ENCODE peak calls at places on chromosomes 13 and 19, in four cellular contexts. One of them, this sample, is unnamed.

GRCh38 chr19:41626278-41626677 is 596 bp downstream of the CEACAM4 start:
- DNase-seq in HCT116: no peak
- DNase-seq in K562: no peak
- DNase-seq in HepG2: no peak
- DNase-seq in this sample: no peak

GRCh38 chr19:6587093-6587820 is 3.7 kb downstream of the CD70 start:
- DNase-seq in HCT116: no peak
- DNase-seq in K562: no peak
- DNase-seq in HepG2: no peak
- DNase-seq in this sample: no peak

GRCh38 chr19:53865523-53865917 is 2.2 kb upstream of the MYADM start:
- DNase-seq in HCT116: no peak
- DNase-seq in K562: no peak
- DNase-seq in HepG2: peak; percentile 76
- DNase-seq in this sample: no peak

GRCh38 chr19:31262673-31263308 is 86.4 kb downstream of the TSHZ3 start:
- DNase-seq in HCT116: no peak
- DNase-seq in K562: no peak
- DNase-seq in HepG2: no peak
- DNase-seq in this sample: no peak

GRCh38 chr19:10238172-10238783 is 7.1 kb upstream of the S1PR2 start:
- DNase-seq in HCT116: no peak
- DNase-seq in K562: no peak
- DNase-seq in HepG2: peak; percentile 83
- DNase-seq in this sample: no peak

GRCh38 chr19:42293966-42294365 is 8.0 kb upstream of the PRR19 start:
- DNase-seq in HCT116: no peak
- DNase-seq in K562: no peak
- DNase-seq in HepG2: no peak
- DNase-seq in this sample: no peak

GRCh38 chr13:108755084-108755483 is 125.7 kb downstream of the MYO16 start:
- DNase-seq in HCT116: no peak
- DNase-seq in K562: no peak
- DNase-seq in HepG2: no peak
- DNase-seq in this sample: no peak

GRCh38 chr13:109724603-109725002 is 61.8 kb downstream of the IRS2 start:
- DNase-seq in HCT116: no peak
- DNase-seq in K562: no peak
- DNase-seq in HepG2: no peak
- DNase-seq in this sample: no peak

GRCh38 chr19:932647-933552 is 7.1 kb downstream of the ARID3A start:
- DNase-seq in HCT116: no peak
- DNase-seq in K562: no peak
- DNase-seq in HepG2: no peak
- DNase-seq in this sample: no peak

GRCh38 chr19:9323557-9323918 is 441 bp upstream of the ZNF559 start:
- DNase-seq in HCT116: peak; percentile 6
- DNase-seq in K562: peak; percentile 55
- DNase-seq in HepG2: peak; percentile 81
- DNase-seq in this sample: peak; percentile 57

GRCh38 chr13:19634129-19634740 is 776 bp downstream of the MPHOSPH8 start:
- DNase-seq in HCT116: no peak
- DNase-seq in K562: no peak
- DNase-seq in HepG2: peak; percentile 18
- DNase-seq in this sample: no peak

GRCh38 chr19:58085348-58085875 is 12.6 kb downstream of the ZSCAN18 start:
- DNase-seq in HCT116: no peak
- DNase-seq in K562: no peak
- DNase-seq in HepG2: no peak
- DNase-seq in this sample: no peak

GRCh38 chr19:2014081-2014693 is 1.3 kb downstream of the BTBD2 start:
- DNase-seq in HCT116: no peak
- DNase-seq in K562: no peak
- DNase-seq in HepG2: no peak
- DNase-seq in this sample: no peak

GRCh38 chr19:8129061-8129460 is 20.3 kb downstream of the FBN3 start:
- DNase-seq in HCT116: no peak
- DNase-seq in K562: no peak
- DNase-seq in HepG2: no peak
- DNase-seq in this sample: no peak

GRCh38 chr13:98997738-98998641 is 20.1 kb upstream of the DOCK9 start:
- DNase-seq in HCT116: no peak
- DNase-seq in K562: no peak
- DNase-seq in HepG2: no peak
- DNase-seq in this sample: no peak

GRCh38 chr13:67827992-67828391 is 597.9 kb upstream of the PCDH9 start:
- DNase-seq in HCT116: no peak
- DNase-seq in K562: no peak
- DNase-seq in HepG2: no peak
- DNase-seq in this sample: no peak

GRCh38 chr13:74871671-74872070 is 610.3 kb downstream of the TBC1D4 start:
- DNase-seq in HCT116: no peak
- DNase-seq in K562: no peak
- DNase-seq in HepG2: no peak
- DNase-seq in this sample: no peak

GRCh38 chr19:7748756-7749155 is 1.4 kb upstream of the CD209 start:
- DNase-seq in HCT116: peak; percentile 50
- DNase-seq in K562: no peak
- DNase-seq in HepG2: peak; percentile 14
- DNase-seq in this sample: no peak

GRCh38 chr19:54151362-54152035 is 8.0 kb downstream of the LENG1 start:
- DNase-seq in HCT116: no peak
- DNase-seq in K562: no peak
- DNase-seq in HepG2: no peak
- DNase-seq in this sample: no peak

GRCh38 chr13:62482351-62482750 is 1066.7 kb upstream of the PCDH20 start:
- DNase-seq in HCT116: no peak
- DNase-seq in K562: no peak
- DNase-seq in HepG2: peak; percentile 20
- DNase-seq in this sample: no peak

GRCh38 chr19:11031421-11032070 is 57.7 kb upstream of the LDLR start:
- DNase-seq in HCT116: no peak
- DNase-seq in K562: no peak
- DNase-seq in HepG2: no peak
- DNase-seq in this sample: no peak

GRCh38 chr19:40718774-40719391 is 2.0 kb downstream of the ITPKC start:
- DNase-seq in HCT116: peak; percentile 59
- DNase-seq in K562: peak; percentile 60
- DNase-seq in HepG2: peak; percentile 79
- DNase-seq in this sample: no peak

GRCh38 chr19:4077800-4078683 is 11.3 kb upstream of the ZBTB7A start:
- DNase-seq in HCT116: no peak
- DNase-seq in K562: peak; percentile 55
- DNase-seq in HepG2: no peak
- DNase-seq in this sample: no peak

GRCh38 chr13:89383891-89384290 is 1712.7 kb downstream of the SLITRK5 start:
- DNase-seq in HCT116: no peak
- DNase-seq in K562: no peak
- DNase-seq in HepG2: no peak
- DNase-seq in this sample: no peak

GRCh38 chr13:58018020-58018419 is 386.5 kb downstream of the PCDH17 start:
- DNase-seq in HCT116: no peak
- DNase-seq in K562: no peak
- DNase-seq in HepG2: no peak
- DNase-seq in this sample: no peak

GRCh38 chr19:15564534-15565168 is 50.4 kb upstream of the CYP4F8 start:
- DNase-seq in HCT116: no peak
- DNase-seq in K562: no peak
- DNase-seq in HepG2: no peak
- DNase-seq in this sample: no peak

GRCh38 chr13:89432997-89433396 is 1761.8 kb downstream of the SLITRK5 start:
- DNase-seq in HCT116: no peak
- DNase-seq in K562: no peak
- DNase-seq in HepG2: no peak
- DNase-seq in this sample: no peak

GRCh38 chr19:48806818-48807589 is 3.8 kb downstream of the BCAT2 start:
- DNase-seq in HCT116: no peak
- DNase-seq in K562: peak; percentile 47
- DNase-seq in HepG2: peak; percentile 88
- DNase-seq in this sample: no peak

GRCh38 chr13:48838193-48839000 is 137.3 kb upstream of the FNDC3A start:
- DNase-seq in HCT116: no peak
- DNase-seq in K562: no peak
- DNase-seq in HepG2: no peak
- DNase-seq in this sample: peak; percentile 25

GRCh38 chr13:49441846-49442245 is 2.0 kb downstream of the CAB39L start:
- DNase-seq in HCT116: no peak
- DNase-seq in K562: no peak
- DNase-seq in HepG2: no peak
- DNase-seq in this sample: no peak

GRCh38 chr13:40933508-40933907 is 85.6 kb downstream of the ELF1 start:
- DNase-seq in HCT116: no peak
- DNase-seq in K562: no peak
- DNase-seq in HepG2: no peak
- DNase-seq in this sample: no peak

GRCh38 chr13:35144496-35144895 is 202.4 kb downstream of the NBEA start:
- DNase-seq in HCT116: no peak
- DNase-seq in K562: no peak
- DNase-seq in HepG2: no peak
- DNase-seq in this sample: no peak

GRCh38 chr13:39779337-39780270 is 124.1 kb downstream of the COG6 start:
- DNase-seq in HCT116: no peak
- DNase-seq in K562: no peak
- DNase-seq in HepG2: no peak
- DNase-seq in this sample: no peak

GRCh38 chr13:46964789-46965527 is 68.1 kb upstream of the HTR2A start:
- DNase-seq in HCT116: no peak
- DNase-seq in K562: no peak
- DNase-seq in HepG2: no peak
- DNase-seq in this sample: no peak

GRCh38 chr19:56139847-56140582 is 1.1 kb upstream of the ZNF444 start:
- DNase-seq in HCT116: no peak
- DNase-seq in K562: peak; percentile 51
- DNase-seq in HepG2: no peak
- DNase-seq in this sample: no peak

GRCh38 chr19:34220472-34221063 is 33.8 kb upstream of the GARRE1 start:
- DNase-seq in HCT116: peak; percentile 64
- DNase-seq in K562: peak; percentile 67
- DNase-seq in HepG2: peak; percentile 67
- DNase-seq in this sample: no peak

GRCh38 chr13:87122551-87122950 is 548.6 kb upstream of the SLITRK5 start:
- DNase-seq in HCT116: no peak
- DNase-seq in K562: no peak
- DNase-seq in HepG2: no peak
- DNase-seq in this sample: no peak

DNA sequence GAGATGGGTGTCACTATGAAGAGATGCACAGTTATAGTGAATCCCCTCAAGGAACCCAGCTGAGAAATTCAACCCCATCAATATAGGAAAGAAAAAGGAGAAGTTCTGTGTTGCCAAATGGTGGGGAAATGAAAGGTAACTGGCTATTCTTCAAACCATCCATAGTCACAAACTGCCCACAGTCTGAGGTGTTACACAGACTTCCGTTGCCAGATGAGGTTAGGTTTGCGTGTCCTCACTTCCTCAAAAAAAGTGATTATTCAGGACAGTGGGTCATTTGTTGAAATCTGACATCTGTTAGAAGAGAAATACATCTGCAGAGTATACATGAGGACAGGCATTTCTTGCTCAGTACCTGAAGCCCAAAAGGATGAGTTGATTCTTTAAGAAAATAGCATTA is 9.0 kb downstream of the SIGLEC5 start:
- DNase-seq in HCT116: no peak
- DNase-seq in K562: no peak
- DNase-seq in HepG2: no peak
- DNase-seq in this sample: no peak
- TF ChIP-seq TCF7L2 in HCT116: no peak
- TF ChIP-seq TCF7L2 in K562: no peak
- TF ChIP-seq TCF7L2 in HepG2: no peak
- TF ChIP-seq TCF7L2 in this sample: no peak

GRCh38 chr19:39676004-39676403 is 20.3 kb downstream of the LGALS16 start:
- DNase-seq in HCT116: no peak
- DNase-seq in K562: no peak
- DNase-seq in HepG2: no peak
- DNase-seq in this sample: peak; percentile 83

GRCh38 chr19:39672473-39672872 is 16.8 kb downstream of the LGALS16 start:
- DNase-seq in HCT116: no peak
- DNase-seq in K562: no peak
- DNase-seq in HepG2: no peak
- DNase-seq in this sample: no peak

GRCh38 chr19:39670998-39671397 is 15.3 kb downstream of the LGALS16 start:
- DNase-seq in HCT116: no peak
- DNase-seq in K562: no peak
- DNase-seq in HepG2: no peak
- DNase-seq in this sample: no peak

DNA sequence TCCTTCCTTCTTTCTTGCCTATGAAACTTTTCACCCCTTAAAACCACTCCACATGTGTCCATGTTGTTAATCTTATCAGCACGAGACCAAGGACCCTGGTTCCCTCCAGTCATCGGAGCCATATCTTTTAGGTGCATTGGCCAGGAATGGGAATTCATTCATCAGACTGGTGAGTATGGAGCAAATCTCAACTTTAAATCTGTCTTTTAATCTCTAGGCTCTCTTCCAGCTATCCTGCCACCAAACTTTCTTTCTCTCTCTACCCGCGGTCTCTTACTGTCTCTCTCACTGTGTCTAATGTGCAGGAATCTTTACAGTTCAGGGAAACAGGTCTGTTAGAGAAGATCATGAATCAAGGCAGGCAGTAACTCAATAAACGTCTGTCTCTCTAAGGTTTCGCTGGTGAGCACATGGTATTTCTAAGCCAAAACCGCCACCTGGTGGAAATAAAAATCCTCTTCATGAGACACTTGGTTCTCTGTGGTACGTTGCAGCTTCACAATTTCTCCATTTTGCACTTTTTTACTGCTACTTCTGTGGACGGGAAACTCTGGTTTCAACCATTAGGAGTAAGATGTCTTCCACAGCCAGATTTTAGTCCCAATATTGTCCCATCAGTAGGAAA is 16.1 kb downstream of the LGALS16 start:
- DNase-seq in HCT116: peak; percentile 66
- DNase-seq in K562: no peak
- DNase-seq in HepG2: peak; percentile 60
- DNase-seq in this sample: peak; percentile 100
- TF ChIP-seq TCF7L2 in HCT116: no peak
- TF ChIP-seq TCF7L2 in K562: no peak
- TF ChIP-seq TCF7L2 in HepG2: no peak
- TF ChIP-seq TCF7L2 in this sample: no peak

GRCh38 chr19:3057275-3057714 is 5.0 kb downstream of the TLE5 start:
- DNase-seq in HCT116: no peak
- DNase-seq in K562: peak; percentile 48
- DNase-seq in HepG2: no peak
- DNase-seq in this sample: no peak
- TF ChIP-seq TCF7L2 in HCT116: no peak
- TF ChIP-seq TCF7L2 in K562: no peak
- TF ChIP-seq TCF7L2 in HepG2: no peak
- TF ChIP-seq TCF7L2 in this sample: no peak

DNA sequence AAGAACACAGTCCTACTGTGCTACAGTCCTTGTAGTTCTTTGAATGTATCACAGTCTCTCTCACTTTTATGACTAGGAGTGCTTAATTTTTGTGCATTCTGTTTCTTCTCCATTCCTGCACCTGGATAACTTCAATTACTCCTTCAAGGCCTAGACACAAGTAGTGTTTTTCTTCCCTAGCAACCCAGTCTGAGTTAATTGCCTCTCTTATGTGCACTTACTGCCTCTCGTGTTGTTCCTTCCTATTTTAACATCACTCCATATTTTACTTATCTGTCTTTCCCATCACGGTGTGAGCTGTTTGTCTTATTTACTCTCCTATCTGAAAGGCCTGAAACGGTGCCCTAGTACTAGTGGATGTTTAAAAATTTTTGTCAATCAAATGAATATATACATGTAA is 101.5 kb downstream of the HS6ST3 start:
- DNase-seq in HCT116: no peak
- DNase-seq in K562: no peak
- DNase-seq in HepG2: no peak
- DNase-seq in this sample: no peak
- TF ChIP-seq TCF7L2 in HCT116: no peak
- TF ChIP-seq TCF7L2 in K562: no peak
- TF ChIP-seq TCF7L2 in HepG2: no peak
- TF ChIP-seq TCF7L2 in this sample: no peak

This sample was measured in Panc1.